ENCODE peak calls at places on chromosomes 6 and 20, in seven cellular contexts. Q, M, D, Z, J, L and P are unnamed samples.

GRCh38 chr6:153038378-153038777 is 35.9 kb upstream of the MTRF1L start:
- DNase-seq in Q (no peak), M (no peak), D (peak; percentile 64), Z (peak; percentile 84), J (no peak), L (no peak), P (no peak)

GRCh38 chr20:17652411-17652810 is 29.6 kb downstream of the RRBP1 start:
- DNase-seq in Q (no peak), M (no peak), D (no peak), Z (no peak), J (no peak), L (no peak), P (no peak)

GRCh38 chr20:58716476-58717277 is 24.1 kb downstream of the NPEPL1 start:
- DNase-seq in Q (peak; percentile 50), M (peak; percentile 29), D (no peak), Z (no peak), J (no peak), L (peak; percentile 46), P (no peak)

GRCh38 chr20:51563597-51564332 is 21.2 kb upstream of the NFATC2 start:
- DNase-seq in Q (no peak), M (peak; percentile 79), D (peak; percentile 98), Z (peak; percentile 86), J (peak; percentile 46), L (peak; percentile 60), P (peak; percentile 83)

GRCh38 chr6:13359287-13359686 is 30.9 kb upstream of the TBC1D7 start:
- DNase-seq in Q (no peak), M (no peak), D (no peak), Z (no peak), J (no peak), L (no peak), P (no peak)

GRCh38 chr6:42745083-42745637 is 743 bp downstream of the TBCC start:
- DNase-seq in Q (peak; percentile 12), M (peak; percentile 42), D (peak; percentile 67), Z (peak; percentile 23), J (peak; percentile 81), L (peak; percentile 56), P (peak; percentile 54)

GRCh38 chr20:36624068-36624813 is 18.7 kb downstream of the RAB5IF start:
- DNase-seq in Q (no peak), M (peak; percentile 63), D (no peak), Z (no peak), J (no peak), L (no peak), P (peak; percentile 45)

GRCh38 chr20:57620274-57620990 is at the start of gene ZBP1:
- DNase-seq in Q (no peak), M (no peak), D (no peak), Z (no peak), J (no peak), L (peak; percentile 42), P (no peak)

GRCh38 chr20:57422254-57422653 is 31.1 kb downstream of the RBM38 start:
- DNase-seq in Q (no peak), M (no peak), D (no peak), Z (no peak), J (no peak), L (no peak), P (no peak)

GRCh38 chr20:50721881-50722281 is 9.5 kb upstream of the PARD6B start:
- DNase-seq in Q (no peak), M (no peak), D (no peak), Z (no peak), J (no peak), L (no peak), P (no peak)

GRCh38 chr6:113522376-113522775 is 334.8 kb upstream of the MARCKS start:
- DNase-seq in Q (no peak), M (no peak), D (no peak), Z (no peak), J (no peak), L (no peak), P (no peak)

GRCh38 chr6:50850223-50850751 is 31.6 kb downstream of the TFAP2B start:
- DNase-seq in Q (no peak), M (peak; percentile 69), D (no peak), Z (no peak), J (peak; percentile 74), L (peak; percentile 73), P (peak; percentile 73)

GRCh38 chr20:11459090-11459877 is 458.4 kb upstream of the BTBD3 start:
- DNase-seq in Q (no peak), M (no peak), D (peak; percentile 32), Z (peak; percentile 52), J (no peak), L (no peak), P (peak; percentile 34)

GRCh38 chr6:128929869-128930268 is 46.9 kb downstream of the LAMA2 start:
- DNase-seq in Q (no peak), M (no peak), D (no peak), Z (no peak), J (peak; percentile 8), L (no peak), P (no peak)

GRCh38 chr20:60113024-60113724 is 155.0 kb downstream of the CDH26 start:
- DNase-seq in Q (no peak), M (no peak), D (no peak), Z (no peak), J (no peak), L (no peak), P (no peak)

GRCh38 chr20:50172347-50173013 is 18.1 kb upstream of the CEBPB start:
- DNase-seq in Q (peak; percentile 74), M (peak; percentile 98), D (peak; percentile 93), Z (peak; percentile 65), J (peak; percentile 71), L (peak; percentile 89), P (peak; percentile 97)

GRCh38 chr20:25233016-25233772 is 14.7 kb upstream of the PYGB start:
- DNase-seq in Q (no peak), M (no peak), D (no peak), Z (peak; percentile 65), J (no peak), L (no peak), P (peak; percentile 27)

GRCh38 chr6:163180874-163181541 is 233.5 kb upstream of the QKI start:
- DNase-seq in Q (peak; percentile 41), M (peak; percentile 84), D (peak; percentile 40), Z (no peak), J (peak; percentile 71), L (peak; percentile 70), P (peak; percentile 95)

GRCh38 chr20:37948956-37949355 is 46.0 kb downstream of the VSTM2L start:
- DNase-seq in Q (no peak), M (peak; percentile 6), D (no peak), Z (no peak), J (no peak), L (peak; percentile 7), P (no peak)

GRCh38 chr6:26571592-26572296 is 25.0 kb upstream of the ABT1 start:
- DNase-seq in Q (peak; percentile 86), M (peak; percentile 83), D (peak; percentile 94), Z (peak; percentile 90), J (peak; percentile 71), L (peak; percentile 87), P (peak; percentile 97)

GRCh38 chr20:11838076-11838636 is 79.5 kb upstream of the BTBD3 start:
- DNase-seq in Q (no peak), M (no peak), D (no peak), Z (no peak), J (no peak), L (no peak), P (no peak)

GRCh38 chr20:289693-290080 is 863 bp downstream of the C20orf96 start:
- DNase-seq in Q (no peak), M (no peak), D (no peak), Z (no peak), J (no peak), L (no peak), P (no peak)

GRCh38 chr6:30000156-30000791 is 57.9 kb downstream of the HLA-A start:
- DNase-seq in Q (no peak), M (no peak), D (no peak), Z (no peak), J (no peak), L (no peak), P (no peak)

GRCh38 chr6:106473807-106474206 is 113.3 kb downstream of the CRYBG1 start:
- DNase-seq in Q (no peak), M (no peak), D (peak; percentile 59), Z (peak; percentile 80), J (no peak), L (no peak), P (no peak)

GRCh38 chr20:24992420-24993205 is at the start of gene APMAP:
- DNase-seq in Q (peak; percentile 90), M (peak; percentile 91), D (peak; percentile 94), Z (peak; percentile 88), J (peak; percentile 97), L (peak; percentile 95), P (peak; percentile 95)

DNA sequence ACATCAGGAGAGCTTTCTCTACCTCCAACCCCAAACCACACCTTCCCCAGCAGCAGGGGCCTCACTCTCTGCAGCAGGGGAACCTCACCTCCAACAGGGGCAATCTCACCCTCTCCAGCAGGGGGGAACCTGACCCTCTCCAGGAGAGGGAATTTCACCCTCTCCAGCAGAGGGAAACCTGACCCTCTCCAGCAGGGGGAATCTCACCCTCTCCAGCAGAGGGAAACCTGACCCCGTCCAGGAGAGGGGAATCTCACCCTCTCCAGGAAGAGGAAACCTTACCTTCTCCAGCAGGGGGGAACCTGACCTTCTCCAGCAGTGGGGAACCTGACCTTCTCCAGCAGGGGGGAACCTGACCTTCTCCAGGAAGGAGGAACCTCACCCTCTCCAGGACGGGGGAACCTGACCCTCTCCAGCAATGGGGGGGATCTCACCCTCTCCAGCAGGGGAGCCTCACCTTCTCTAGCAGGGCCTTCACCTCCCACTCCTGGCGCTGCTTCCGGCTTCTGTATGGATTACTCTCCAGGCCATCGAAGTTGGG is 3.1 kb downstream of the B3GALT4 start:
- DNase-seq in Q (no peak), M (peak; percentile 89), D (peak; percentile 85), Z (peak; percentile 64), J (peak; percentile 49), L (no peak), P (peak; percentile 98)
- H3K27ac ChIP-seq in Q (no peak overlapping the region), M (no peak overlapping the region), D (no peak overlapping the region), Z (no peak overlapping the region), J (no peak overlapping the region), L (no peak overlapping the region), P (no peak overlapping the region)

GRCh38 chr6:10320291-10320690 is 94.6 kb downstream of the TFAP2A start:
- DNase-seq in Q (no peak), M (no peak), D (no peak), Z (peak; percentile 23), J (no peak), L (no peak), P (no peak)
- H2BK5ac ChIP-seq in Q (no peak overlapping the region), M (no peak overlapping the region), D (no peak overlapping the region), Z (no peak overlapping the region), J (peak overlapping the region; percentile 58), L (no peak overlapping the region), P (no peak overlapping the region)

GRCh38 chr6:3325210-3325609 is 66.5 kb downstream of the PSMG4 start:
- DNase-seq in Q (no peak), M (no peak), D (peak; percentile 22), Z (peak; percentile 62), J (no peak), L (no peak), P (no peak)
- H3K27ac ChIP-seq in Q (no peak overlapping the region), M (no peak overlapping the region), D (no peak overlapping the region), Z (no peak overlapping the region), J (no peak overlapping the region), L (no peak overlapping the region), P (no peak overlapping the region)

DNA sequence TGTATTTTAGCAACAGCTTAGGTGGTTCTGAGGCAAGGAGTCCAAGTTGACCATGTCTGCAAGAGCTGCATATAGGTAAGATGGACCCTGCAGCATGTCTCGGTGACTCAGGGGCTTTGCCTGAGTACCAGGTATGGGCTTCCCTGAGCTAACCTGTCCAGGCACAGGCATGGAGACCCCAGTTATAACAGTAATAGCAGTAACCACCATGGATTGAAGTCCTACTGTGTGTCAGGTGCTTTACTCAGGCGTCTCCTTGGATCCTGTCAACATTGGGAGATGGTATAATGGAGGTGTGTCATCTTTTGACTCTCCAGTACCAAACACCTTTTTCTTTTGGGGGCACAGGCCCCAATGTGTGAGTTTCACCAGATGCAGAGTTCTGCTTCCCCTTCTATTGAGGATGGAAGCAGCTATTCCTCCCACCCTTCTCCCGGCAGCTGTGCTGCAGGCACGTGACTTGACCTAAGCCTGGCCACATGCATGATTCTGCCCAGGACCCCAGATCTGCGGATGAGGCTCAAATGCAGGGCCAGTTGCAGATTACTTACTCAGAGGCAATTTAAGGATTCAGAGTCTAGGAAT is 13.8 kb downstream of the TREM1 start:
- DNase-seq in Q (no peak), M (no peak), D (no peak), Z (no peak), J (no peak), L (peak; percentile 32), P (no peak)
- H2BK5ac ChIP-seq in Q (no peak overlapping the region), M (no peak overlapping the region), D (no peak overlapping the region), Z (no peak overlapping the region), J (no peak overlapping the region), L (no peak overlapping the region), P (no peak overlapping the region)